ENCODE peak calls at places on chromosomes 4 and X, in eight cellular contexts. I is progenitor cell of endocrine pancreas, E is WERI-Rb-1, J is transverse colon, A is astrocyte, C is dorsolateral prefrontal cortex, O is right lobe of liver, B is Calu3. N is an unnamed sample.

GRCh38 chrX:139106111-139106510 is 394.6 kb upstream of the FGF13 start:
- DNase-seq in I (no peak), E (no peak), B (no peak), A (peak; percentile 91), O (no peak), C (no peak), J (no peak), N (peak; percentile 6)

GRCh38 chrX:108072746-108073145 is 18.6 kb downstream of the PSMD10 start:
- DNase-seq in C (no peak), J (no peak), B (no peak), I (no peak), E (no peak), A (peak; percentile 80), O (no peak), N (peak; percentile 36)

GRCh38 chr4:75708218-75708691 is 16.1 kb upstream of the USO1 start:
- DNase-seq in A (no peak), B (no peak), E (peak; percentile 18), C (no peak), I (no peak), O (no peak), J (peak; percentile 50), N (no peak)

GRCh38 chrX:135698924-135699323 is 14.5 kb upstream of the CT45A1 start:
- DNase-seq in C (no peak), A (no peak), I (no peak), B (no peak), O (no peak), J (no peak), E (no peak), N (no peak)

GRCh38 chr4:177446571-177446970 is 4.3 kb upstream of the AGA start:
- DNase-seq in O (no peak), E (no peak), A (no peak), B (no peak), C (no peak), J (no peak), I (no peak), N (no peak)

GRCh38 chr4:39435875-39436563 is 22.7 kb downstream of the RPL9 start:
- DNase-seq in B (no peak), O (no peak), J (no peak), I (no peak), A (no peak), E (no peak), C (no peak), N (no peak)

GRCh38 chr4:117085185-117085701 is at the start of gene TRAM1L1:
- DNase-seq in I (peak; percentile 75), O (peak; percentile 59), B (peak; percentile 65), C (peak; percentile 83), E (peak; percentile 95), A (peak; percentile 59), J (peak; percentile 40), N (no peak)

GRCh38 chr4:155906554-155907247 is 3.2 kb downstream of the TDO2 start:
- DNase-seq in E (no peak), C (no peak), I (no peak), A (peak; percentile 97), B (no peak), O (no peak), J (no peak), N (peak; percentile 86)

GRCh38 chr4:37631551-37631950 is 54.6 kb downstream of the RELL1 start:
- DNase-seq in O (no peak), E (no peak), I (no peak), C (no peak), J (peak; percentile 26), B (no peak), A (peak; percentile 18), N (no peak)

GRCh38 chrX:17413228-17413627 is 38.2 kb downstream of the NHS start:
- DNase-seq in B (no peak), A (peak; percentile 96), O (no peak), J (no peak), E (no peak), C (no peak), I (no peak), N (peak; percentile 68)

GRCh38 chrX:154430504-154430903 is 2.0 kb downstream of the ATP6AP1 start:
- DNase-seq in A (no peak), O (no peak), I (no peak), E (no peak), J (no peak), C (no peak), B (no peak), N (no peak)

GRCh38 chr4:184396001-184396400 is 78.3 kb downstream of the IRF2 start:
- DNase-seq in I (no peak), J (no peak), C (no peak), B (no peak), O (no peak), E (no peak), A (no peak), N (no peak)

GRCh38 chrX:68686684-68687045 is 39.2 kb downstream of the STARD8 start:
- DNase-seq in O (no peak), J (no peak), B (no peak), I (no peak), E (peak; percentile 17), C (no peak), A (peak; percentile 20), N (no peak)

GRCh38 chrX:155027509-155028066 is 944 bp downstream of the FUNDC2 start:
- DNase-seq in J (no peak), A (peak; percentile 71), E (no peak), I (no peak), O (no peak), B (no peak), C (no peak), N (peak; percentile 49)

GRCh38 chr4:112510468-112511293 is 5.3 kb downstream of the NEUROG2 start:
- DNase-seq in I (no peak), A (no peak), E (no peak), C (no peak), O (no peak), B (no peak), J (no peak), N (no peak)

GRCh38 chrX:40108084-40108958 is 10.6 kb upstream of the BCOR start:
- DNase-seq in B (peak; percentile 71), C (peak; percentile 69), I (peak; percentile 59), A (no peak), E (peak; percentile 53), O (peak; percentile 82), J (peak; percentile 62), N (no peak)

GRCh38 chr4:2069161-2069971 is 10.2 kb downstream of the NAT8L start:
- DNase-seq in C (no peak), O (peak; percentile 32), B (no peak), A (no peak), E (no peak), J (no peak), I (no peak), N (no peak)

GRCh38 chr4:722851-723360 is 17.3 kb downstream of the PCGF3 start:
- DNase-seq in I (no peak), O (no peak), B (no peak), C (no peak), E (no peak), J (no peak), A (no peak), N (no peak)

GRCh38 chr4:39406763-39407583 is at the start of gene KLB:
- DNase-seq in A (no peak), O (peak; percentile 75), J (peak; percentile 48), B (no peak), I (no peak), E (no peak), C (no peak), N (no peak)

GRCh38 chr4:53497446-53498069 is 93.7 kb downstream of the LNX1 start:
- DNase-seq in J (no peak), A (no peak), C (no peak), I (no peak), O (peak; percentile 65), E (no peak), B (no peak), N (peak; percentile 44)
- TF ChIP-seq CTCF in J (no peak), A (no peak), C (no peak), I (no peak), O (no peak), E (no peak), B (no peak), N (peak; percentile 21)

DNA sequence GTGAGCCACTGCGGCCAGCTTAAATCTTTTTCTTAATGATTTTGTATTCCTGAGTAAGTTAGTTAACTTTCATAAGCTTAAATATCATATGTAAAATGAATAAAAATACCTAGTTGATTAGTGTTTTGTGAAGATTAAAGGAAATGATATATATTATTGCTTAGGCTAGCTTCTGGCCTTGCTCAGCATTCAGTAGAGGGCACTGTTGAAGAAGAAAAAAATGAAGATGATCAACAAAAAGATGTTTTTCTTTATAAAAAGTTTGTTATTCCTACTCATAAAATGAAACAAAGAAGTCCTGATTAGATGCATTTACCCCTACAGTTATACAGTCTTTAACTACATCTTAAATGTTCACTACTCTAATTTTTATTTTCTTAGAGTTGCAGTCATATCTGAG is 797.7 kb downstream of the RAPGEF2 start:
- DNase-seq in J (no peak), B (no peak), E (no peak), A (no peak), C (no peak), I (no peak), O (no peak), N (no peak)
- TF ChIP-seq CTCF in J (no peak), B (no peak), E (no peak), A (no peak), C (no peak), I (no peak), O (no peak), N (no peak)

DNA sequence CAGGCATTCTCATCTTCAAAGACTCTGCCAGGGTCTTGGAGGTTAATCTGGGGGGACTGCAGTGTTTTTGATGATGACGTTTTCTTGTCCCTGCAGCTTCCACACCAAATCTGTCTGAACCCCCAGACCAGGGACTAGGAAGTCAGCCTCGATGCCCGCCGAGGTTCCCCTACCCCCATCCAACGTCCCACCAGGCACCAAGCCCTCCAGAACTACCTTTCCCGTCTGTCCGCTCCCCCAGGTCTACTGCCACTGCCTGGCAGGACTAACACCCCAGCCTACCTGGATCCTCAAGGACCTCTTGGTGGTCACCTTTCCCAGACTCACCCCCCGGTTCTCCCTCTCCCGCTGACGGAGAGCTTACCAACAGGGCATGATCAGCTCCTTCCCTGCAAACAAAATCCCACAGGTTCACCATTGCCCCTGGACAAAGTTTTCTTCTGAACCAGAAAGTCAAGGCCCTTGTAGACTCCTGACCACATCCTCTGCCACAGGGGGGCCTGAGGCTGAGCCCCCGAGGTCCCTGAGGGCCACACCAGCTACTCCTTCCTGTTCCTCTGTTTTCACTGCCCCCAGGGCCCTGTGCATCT is 40.9 kb downstream of the HMX1 start:
- DNase-seq in C (peak; percentile 12), E (no peak), J (peak; percentile 2), A (no peak), I (no peak), B (no peak), O (no peak), N (no peak)
- TF ChIP-seq CTCF in C (no peak), E (no peak), J (no peak), A (no peak), I (no peak), B (no peak), O (no peak), N (no peak)

GRCh38 chr4:73848183-73848777 is 4.8 kb upstream of the PF4V1 start:
- DNase-seq in J (no peak), O (no peak), A (no peak), C (no peak), I (no peak), B (no peak), E (no peak), N (no peak)
- TF ChIP-seq CTCF in J (no peak), O (no peak), A (no peak), C (no peak), I (no peak), B (no peak), E (no peak), N (no peak)